ENCODE peak calls at places on chromosomes 12 and 14, in five cellular contexts. M is AG04450; V is GM10248; U is CD4-positive, alpha-beta T cell; I is heart right ventricle. C is an unnamed sample.

GRCh38 chr12:121511931-121512330 is 68.9 kb downstream of the KDM2B start:
- DNase-seq in M (no peak), V (no peak), U (no peak), I (no peak), C (no peak)

GRCh38 chr12:4190376-4191063 is 83.0 kb upstream of the CCND2 start:
- DNase-seq in M (no peak), V (no peak), U (no peak), I (no peak), C (no peak)

GRCh38 chr12:18861287-18861858 is 123.5 kb downstream of the CAPZA3 start:
- DNase-seq in M (no peak), V (no peak), U (no peak), I (no peak), C (no peak)

GRCh38 chr12:26691234-26691970 is 141.6 kb downstream of the ITPR2 start:
- DNase-seq in M (peak; percentile 92), V (no peak), U (no peak), I (no peak), C (no peak)

GRCh38 chr12:70549340-70550179 is 87.7 kb downstream of the PTPRB start:
- DNase-seq in M (no peak), V (no peak), U (no peak), I (no peak), C (no peak)

GRCh38 chr14:99195602-99196309 is 76.2 kb downstream of the BCL11B start:
- DNase-seq in M (no peak), V (no peak), U (no peak), I (no peak), C (no peak)

GRCh38 chr14:93231129-93231979 is 24.3 kb downstream of the UBR7 start:
- DNase-seq in M (no peak), V (peak; percentile 39), U (no peak), I (peak; percentile 25), C (no peak)

GRCh38 chr12:54216580-54217308 is 28.0 kb upstream of the SMUG1 start:
- DNase-seq in M (no peak), V (peak; percentile 81), U (peak; percentile 77), I (peak; percentile 77), C (peak; percentile 49)

GRCh38 chr14:105326891-105327694 is 12.5 kb downstream of the PACS2 start:
- DNase-seq in M (no peak), V (no peak), U (no peak), I (no peak), C (no peak)

GRCh38 chr12:113227169-113227568 is 5.9 kb downstream of the TPCN1 start:
- DNase-seq in M (no peak), V (no peak), U (no peak), I (peak; percentile 67), C (no peak)

GRCh38 chr12:131862994-131863710 is 31.3 kb upstream of the ULK1 start:
- DNase-seq in M (no peak), V (no peak), U (no peak), I (no peak), C (no peak)

GRCh38 chr12:13049816-13050215 is 5.6 kb downstream of the FAM234B start:
- DNase-seq in M (no peak), V (no peak), U (no peak), I (peak; percentile 7), C (no peak)

GRCh38 chr12:10151621-10152020 is 20.3 kb downstream of the OLR1 start:
- DNase-seq in M (no peak), V (no peak), U (no peak), I (no peak), C (no peak)

GRCh38 chr12:60501124-60501729 is 905.4 kb downstream of the SLC16A7 start:
- DNase-seq in M (no peak), V (no peak), U (no peak), I (peak; percentile 25), C (no peak)

GRCh38 chr12:107057071-107057834 is 36.1 kb downstream of the CRY1 start:
- DNase-seq in M (no peak), V (no peak), U (no peak), I (no peak), C (no peak)

GRCh38 chr14:93051600-93052546 is 63.9 kb downstream of the ITPK1 start:
- DNase-seq in M (no peak), V (no peak), U (no peak), I (no peak), C (no peak)

GRCh38 chr12:77062846-77063461 is 2.4 kb downstream of the E2F7 start:
- DNase-seq in M (peak; percentile 29), V (peak; percentile 46), U (no peak), I (peak; percentile 37), C (no peak)

GRCh38 chr12:92324849-92325500 is 179.3 kb upstream of the BTG1 start:
- DNase-seq in M (no peak), V (no peak), U (no peak), I (no peak), C (no peak)

DNA sequence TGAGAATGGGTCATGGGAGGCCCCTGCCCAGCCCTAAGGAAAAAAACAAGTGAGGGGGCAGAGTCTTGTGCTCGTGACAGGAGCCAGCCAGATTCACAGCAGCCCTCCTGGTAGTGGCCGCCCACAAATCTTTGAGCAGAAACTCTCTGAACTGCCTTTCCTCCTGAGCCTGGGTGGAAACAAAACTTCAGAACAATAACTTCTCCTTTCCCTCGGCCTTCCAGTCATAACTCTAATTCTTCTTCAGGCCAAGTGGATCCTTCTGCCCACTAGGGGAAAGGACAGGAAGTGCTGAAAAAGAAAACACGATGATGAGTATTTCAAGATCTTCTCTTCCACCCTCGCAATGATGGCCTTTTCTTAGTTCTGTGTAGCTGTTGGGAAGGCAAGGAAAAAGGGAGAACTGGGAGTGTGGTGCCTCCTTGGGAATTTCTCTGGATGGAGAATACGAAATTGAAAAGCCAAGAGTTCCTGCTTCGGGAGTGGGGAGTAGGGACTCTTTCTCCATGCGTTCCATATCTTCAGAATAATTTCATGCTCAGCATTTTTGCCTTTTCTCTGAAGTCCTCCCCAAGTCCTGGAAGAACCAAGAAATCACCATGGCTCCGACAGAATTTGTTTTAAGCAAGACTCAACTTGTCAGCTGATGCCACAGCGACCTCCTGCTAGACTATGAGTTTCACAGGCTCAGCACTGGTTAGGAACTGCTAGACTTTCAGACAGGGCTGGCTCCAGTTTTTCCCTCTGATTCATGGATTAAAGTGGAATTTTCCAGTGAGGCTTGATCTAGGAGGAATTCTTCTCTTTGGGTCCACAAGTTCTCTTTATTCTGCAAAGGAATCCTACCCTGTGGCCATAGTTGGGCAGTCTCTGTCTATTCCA is 188.9 kb downstream of the CAND1 start:
- DNase-seq in M (no peak), V (peak; percentile 14), U (no peak), I (no peak), C (no peak)
- TF ChIP-seq CTCF in M (peak; percentile 40), V (no peak), U (peak; percentile 27), I (peak; percentile 48), C (no peak)

DNA sequence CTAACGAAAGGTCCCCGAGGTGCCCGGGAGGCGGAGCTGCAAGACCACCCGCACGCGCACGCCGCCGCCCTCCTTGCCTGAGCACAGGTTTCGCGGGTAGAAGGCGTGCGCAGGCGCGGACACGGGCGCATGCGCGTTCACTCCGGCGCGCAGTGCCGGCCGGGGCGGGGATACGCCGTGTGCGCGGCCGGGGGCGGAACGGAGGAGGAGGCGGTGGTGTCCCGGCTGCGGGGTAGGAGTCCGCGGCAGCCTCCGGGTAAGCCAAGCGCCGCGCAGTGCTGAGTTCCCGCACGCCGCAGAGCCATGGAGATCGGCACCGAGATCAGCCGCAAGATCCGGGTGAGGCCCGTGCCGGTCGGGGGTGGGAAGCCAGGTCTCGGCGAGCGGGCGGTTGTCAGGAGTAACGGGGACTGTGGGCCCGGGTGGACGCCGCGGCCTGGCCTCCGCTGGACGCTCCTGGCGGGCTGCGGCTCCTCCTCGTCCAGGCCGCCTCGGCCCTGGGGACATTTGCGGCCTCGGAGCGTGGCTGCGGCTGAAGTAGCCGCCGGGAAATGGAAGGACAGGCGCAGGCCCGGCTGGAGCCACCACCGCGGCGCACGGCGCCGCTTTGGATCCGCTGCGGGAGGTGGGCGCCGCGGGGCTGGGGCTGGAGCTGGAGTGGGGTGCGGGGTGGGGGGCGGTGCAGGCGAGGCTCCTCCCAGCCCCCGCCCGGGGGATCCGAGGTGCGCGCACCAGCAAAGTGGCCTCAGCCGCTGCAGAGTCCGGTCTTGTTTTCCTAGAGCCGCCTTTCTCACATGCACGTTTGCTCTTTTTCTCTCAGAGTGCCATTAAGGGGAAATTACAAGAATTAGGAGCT is at the start of gene ZC3H14:
- DNase-seq in M (peak; percentile 52), V (peak; percentile 96), U (peak; percentile 85), I (peak; percentile 82), C (peak; percentile 84)
- TF ChIP-seq CTCF in M (no peak), V (peak; percentile 42), U (no peak), I (no peak), C (no peak)

GRCh38 chr12:94644141-94644575 is 6.2 kb downstream of the TMCC3 start:
- DNase-seq in M (no peak), V (no peak), U (no peak), I (no peak), C (peak; percentile 31)

GRCh38 chr12:94644622-94645021 is 5.7 kb downstream of the TMCC3 start:
- DNase-seq in M (no peak), V (peak; percentile 26), U (no peak), I (no peak), C (no peak)

GRCh38 chr12:94648578-94648977 is 1.8 kb downstream of the TMCC3 start:
- DNase-seq in M (no peak), V (no peak), U (no peak), I (no peak), C (no peak)

GRCh38 chr12:94650143-94651056 is at the start of gene TMCC3:
- DNase-seq in M (no peak), V (peak; percentile 56), U (peak; percentile 5), I (peak; percentile 22), C (peak; percentile 54)

DNA sequence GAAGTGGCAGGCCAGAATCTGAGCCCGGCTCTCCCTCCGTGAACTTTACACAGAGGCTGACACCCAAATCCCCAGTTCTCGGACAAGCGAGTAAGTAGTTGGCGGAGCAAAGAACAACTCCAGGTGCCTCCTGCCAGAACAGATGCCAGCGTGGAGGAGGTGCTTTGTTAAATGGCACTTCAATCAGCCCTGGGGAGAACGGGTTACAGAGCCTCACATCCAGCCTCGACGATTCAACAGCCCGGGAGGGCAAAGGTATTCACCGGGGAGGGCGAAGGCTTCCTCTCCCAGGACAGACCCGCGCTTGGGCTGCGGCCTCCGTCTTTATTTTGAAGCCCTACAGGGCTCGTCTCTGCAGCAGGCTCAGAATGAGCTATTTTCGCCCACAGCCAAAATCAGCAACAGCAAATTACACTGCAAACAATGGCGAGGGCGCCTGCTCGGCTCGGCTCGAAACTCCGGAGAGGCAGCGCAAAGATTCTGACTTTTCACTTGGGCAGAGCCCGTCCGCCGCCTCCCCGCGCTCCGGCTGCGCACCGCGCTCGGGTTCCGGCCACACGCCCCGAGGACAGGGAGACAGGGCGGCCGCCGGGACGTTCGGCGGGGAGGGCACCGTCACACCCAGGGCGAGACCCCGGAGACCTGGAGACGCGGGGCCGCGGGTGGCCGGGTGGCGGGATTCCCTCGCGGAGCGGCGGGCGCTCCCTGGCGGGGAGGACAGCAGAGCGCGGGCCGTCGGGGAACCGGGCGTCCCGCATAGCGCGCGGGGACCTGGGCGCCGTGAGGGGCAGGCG is 811 bp downstream of the TMCC3 start:
- DNase-seq in M (no peak), V (peak; percentile 55), U (peak; percentile 2), I (peak; percentile 36), C (peak; percentile 56)
- TF ChIP-seq CTCF in M (peak; percentile 16), V (peak; percentile 42), U (no peak), I (peak; percentile 51), C (peak; percentile 48)

GRCh38 chr12:47943492-47944359 is 19.7 kb upstream of the TMEM106C start:
- DNase-seq in M (no peak), V (no peak), U (no peak), I (no peak), C (no peak)

GRCh38 chr12:47944685-47945340 is 18.6 kb upstream of the TMEM106C start:
- DNase-seq in M (no peak), V (no peak), U (no peak), I (no peak), C (no peak)

GRCh38 chr12:47940773-47941474 is 22.5 kb upstream of the TMEM106C start:
- DNase-seq in M (no peak), V (no peak), U (no peak), I (no peak), C (no peak)

GRCh38 chr12:47941475-47942326 is 21.7 kb upstream of the TMEM106C start:
- DNase-seq in M (no peak), V (no peak), U (no peak), I (no peak), C (no peak)

GRCh38 chr12:47942327-47943230 is 20.8 kb upstream of the TMEM106C start:
- DNase-seq in M (no peak), V (peak; percentile 53), U (peak; percentile 58), I (no peak), C (no peak)
- TF ChIP-seq CTCF in M (no peak), V (peak; percentile 16), U (peak; percentile 26), I (peak; percentile 35), C (no peak)